ENCODE peak calls at places on chromosomes 2 and 18, in four cellular contexts. D, F, L and I are unnamed samples.

GRCh38 chr2:148048475-148049221 is 27.8 kb downstream of the MBD5 start:
- DNase-seq in D (no peak), F (no peak), L (no peak), I (no peak)

GRCh38 chr2:7009207-7009911 is 92.1 kb downstream of the RNF144A start:
- DNase-seq in D (no peak), F (no peak), L (no peak), I (no peak)

GRCh38 chr2:104701471-104701911 is 152.4 kb upstream of the POU3F3 start:
- DNase-seq in D (no peak), F (no peak), L (no peak), I (no peak)

GRCh38 chr2:30688956-30689401 is 118.3 kb downstream of the CAPN13 start:
- DNase-seq in D (no peak), F (no peak), L (no peak), I (peak)

GRCh38 chr2:30235859-30236535 is 4.7 kb downstream of the LBH start:
- DNase-seq in D (no peak), F (no peak), L (peak), I (no peak)

GRCh38 chr18:79697178-79697577 is 17.6 kb downstream of the CTDP1 start:
- DNase-seq in D (no peak), F (no peak), L (no peak), I (no peak)

GRCh38 chr2:14423145-14423906 is 209.2 kb upstream of the LRATD1 start:
- DNase-seq in D (no peak), F (no peak), L (no peak), I (no peak)

GRCh38 chr2:173109253-173110188 is 33.9 kb downstream of the MAP3K20 start:
- DNase-seq in D (peak), F (no peak), L (no peak), I (no peak)

GRCh38 chr2:206160124-206160806 is 570 bp downstream of the EEF1B2 start:
- DNase-seq in D (peak), F (peak), L (peak), I (peak)

GRCh38 chr2:238122287-238123217 is 15.9 kb upstream of the KLHL30 start:
- DNase-seq in D (no peak), F (no peak), L (no peak), I (no peak)

GRCh38 chr2:240514631-240515030 is 43.2 kb downstream of the ANKMY1 start:
- DNase-seq in D (no peak), F (no peak), L (no peak), I (no peak)

GRCh38 chr2:240511351-240512108 is 46.3 kb downstream of the ANKMY1 start:
- DNase-seq in D (no peak), F (no peak), L (no peak), I (peak)

GRCh38 chr2:240512109-240512485 is 45.7 kb downstream of the ANKMY1 start:
- DNase-seq in D (no peak), F (no peak), L (no peak), I (no peak)

GRCh38 chr2:240512666-240513535 is 44.9 kb downstream of the ANKMY1 start:
- DNase-seq in D (no peak), F (no peak), L (no peak), I (no peak)

DNA sequence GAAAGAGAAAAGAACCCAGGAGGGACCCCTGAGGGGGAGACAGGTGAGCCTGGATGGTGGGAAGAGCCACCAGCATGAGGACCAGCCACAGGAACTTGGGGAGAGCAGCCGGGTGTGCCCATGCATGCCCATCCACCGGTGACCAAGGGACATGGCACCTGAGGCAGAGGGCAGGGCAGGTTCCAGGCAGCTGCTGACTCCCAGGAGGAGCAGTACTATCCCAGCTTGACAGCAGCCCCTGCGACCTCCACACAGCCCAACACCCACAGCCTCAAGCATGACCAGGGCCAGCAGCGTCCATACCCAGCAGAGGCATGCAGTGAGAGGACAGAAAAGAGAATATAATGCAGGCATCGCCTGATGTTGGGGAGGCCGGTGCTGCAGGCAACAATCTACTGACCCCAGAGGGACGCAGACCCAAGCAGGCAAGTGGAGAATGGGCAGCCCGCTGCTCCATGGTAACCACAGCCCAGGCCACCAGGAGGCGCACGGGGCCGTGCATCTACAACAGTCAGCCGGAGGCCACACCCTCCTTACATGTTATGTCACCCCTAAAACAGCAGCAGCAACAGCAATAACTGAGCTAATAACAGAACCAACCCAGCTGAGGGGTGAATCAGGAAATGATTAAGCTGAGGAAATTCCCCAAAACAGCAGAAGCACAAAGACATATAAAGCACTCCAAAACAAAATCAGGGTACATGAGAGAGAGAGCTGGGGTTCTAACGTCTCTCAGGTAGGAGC is 44.1 kb downstream of the ANKMY1 start:
- DNase-seq in D (peak), F (peak), L (peak), I (peak)
- TF ChIP-seq POLR2AphosphoS5 in D (no peak), F (no peak), L (no peak), I (no peak)

GRCh38 chr2:73841912-73842738 is 13.4 kb downstream of the STAMBP start:
- DNase-seq in D (peak), F (no peak), L (no peak), I (no peak)

GRCh38 chr2:73838889-73839539 is 10.3 kb downstream of the STAMBP start:
- DNase-seq in D (no peak), F (no peak), L (no peak), I (no peak)

GRCh38 chr2:73837847-73838585 is 9.3 kb downstream of the STAMBP start:
- DNase-seq in D (no peak), F (no peak), L (no peak), I (no peak)

GRCh38 chr2:73842739-73843019 is 13.9 kb downstream of the STAMBP start:
- DNase-seq in D (peak), F (no peak), L (no peak), I (no peak)

DNA sequence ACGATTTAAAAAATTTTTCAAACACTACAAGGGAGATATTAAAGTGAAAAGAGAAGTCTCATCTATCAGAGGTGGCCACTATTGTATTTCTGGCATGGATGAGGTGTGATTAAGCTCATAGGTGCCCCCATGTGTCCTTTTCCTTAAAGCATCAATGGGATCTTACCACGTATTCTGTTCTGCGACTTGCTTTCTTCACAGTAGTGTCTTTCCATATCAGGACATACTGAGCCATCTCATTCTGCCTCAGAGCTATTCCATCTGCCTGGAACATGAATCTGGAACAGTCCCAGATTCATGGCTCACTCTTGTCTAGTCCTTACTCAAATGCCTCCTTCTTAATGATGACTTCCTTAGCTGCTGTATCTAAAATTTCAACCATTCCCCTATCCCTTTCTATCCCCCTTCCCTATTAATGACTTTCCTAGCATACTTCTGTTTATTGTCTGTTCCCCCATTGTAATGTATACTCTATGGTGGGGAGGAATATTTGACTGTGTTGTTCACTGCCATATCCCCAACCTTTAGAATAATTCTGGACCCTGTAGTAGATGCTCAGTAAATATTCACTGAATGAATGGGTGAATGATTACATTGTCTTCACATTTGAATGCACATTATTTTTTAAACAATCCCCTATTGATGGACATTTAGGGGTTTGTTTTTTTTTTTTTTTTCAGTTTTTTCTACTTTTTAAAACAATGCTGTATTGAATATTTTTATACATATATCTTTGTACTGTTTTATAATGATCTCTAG is 11.1 kb downstream of the STAMBP start:
- DNase-seq in D (no peak), F (no peak), L (no peak), I (no peak)
- TF ChIP-seq POLR2A in D (no peak), F (no peak), L (no peak), I (no peak)

GRCh38 chr2:110747522-110748488 is 15.4 kb downstream of the ACOXL start:
- DNase-seq in D (no peak), F (no peak), L (no peak), I (peak)
- TF ChIP-seq POLR2AphosphoS5 in D (no peak), F (no peak), L (no peak), I (no peak)

DNA sequence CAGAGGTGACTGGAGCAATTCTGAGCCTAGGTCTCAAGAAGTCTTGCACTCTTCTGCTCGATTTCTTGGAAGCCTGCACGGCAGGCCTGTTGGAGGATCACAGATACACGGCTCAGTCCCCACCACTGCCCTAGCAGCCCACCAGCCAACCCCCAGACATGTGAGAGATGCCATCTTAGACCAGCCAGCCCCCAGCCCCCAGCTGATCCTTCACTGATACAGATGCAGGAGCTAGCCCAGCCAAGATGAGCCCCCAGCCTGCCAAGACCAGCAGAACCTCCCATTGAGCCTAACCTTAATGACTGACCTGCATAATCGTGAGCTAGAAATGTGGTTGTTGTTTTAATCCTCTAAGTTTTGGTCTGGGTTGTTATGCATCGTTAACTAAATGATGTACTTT is 47.5 kb downstream of the INHBB start:
- DNase-seq in D (no peak), F (no peak), L (no peak), I (no peak)
- TF ChIP-seq POLR2A in D (no peak), F (no peak), L (no peak), I (no peak)

DNA sequence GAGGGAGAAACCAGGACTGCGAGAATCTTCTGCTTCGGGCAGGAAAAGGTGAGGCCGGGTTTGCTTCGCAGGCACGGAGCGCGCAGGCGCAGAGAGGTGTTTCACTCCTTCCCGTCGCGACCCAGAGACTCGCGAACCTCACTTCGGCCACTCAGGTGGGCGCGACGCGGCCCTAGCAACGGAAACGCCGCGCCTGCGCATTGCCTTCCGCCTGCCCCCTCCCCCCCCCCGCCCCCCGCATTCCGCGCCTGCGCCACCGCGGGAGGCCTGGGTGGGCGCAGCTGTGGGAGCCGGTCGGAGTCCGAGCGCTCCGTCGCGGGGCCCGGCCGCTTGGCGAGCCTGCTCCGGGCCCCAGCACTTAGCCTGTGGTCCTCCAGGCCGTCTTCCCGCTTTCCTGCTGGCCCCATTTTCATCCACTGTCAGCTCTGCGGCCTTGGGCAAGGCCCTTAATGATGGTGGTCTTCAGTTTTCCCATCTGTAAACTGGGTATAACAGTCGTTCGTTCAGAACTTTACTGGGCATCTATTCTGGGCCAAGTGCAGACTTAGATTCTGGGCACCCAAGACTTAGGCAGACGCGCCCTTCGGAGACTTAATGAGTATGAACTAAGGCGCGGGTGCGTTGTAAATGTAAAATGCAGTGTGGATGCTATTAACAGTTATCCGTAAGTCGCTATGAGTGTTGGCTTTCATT is 62.1 kb upstream of the ACKR3 start:
- DNase-seq in D (no peak), F (no peak), L (peak), I (peak)
- TF ChIP-seq POLR2AphosphoS5 in D (no peak), F (no peak), L (no peak), I (no peak)